ENCODE peak calls at places on chromosomes 11 and 22, in six cellular contexts. P is HepG2, Z is HCT116, X is H1, H is K562, L is GM12878. B is an unnamed sample.

GRCh38 chr11:115459563-115459962 is 44.7 kb downstream of the CADM1 start:
- DNase-seq in P (no peak), Z (no peak), X (no peak), H (no peak), L (no peak), B (no peak)

GRCh38 chr11:76510060-76511047 is 65.5 kb downstream of the EMSY start:
- DNase-seq in P (no peak), Z (no peak), X (no peak), H (no peak), L (no peak), B (peak; percentile 82)

GRCh38 chr11:18633256-18634139 is 644 bp downstream of the SPTY2D1 start:
- DNase-seq in P (no peak), Z (no peak), X (no peak), H (no peak), L (peak; percentile 75), B (peak; percentile 50)

GRCh38 chr11:79507726-79508125 is 66.9 kb upstream of the TENM4 start:
- DNase-seq in P (no peak), Z (no peak), X (no peak), H (no peak), L (no peak), B (no peak)

GRCh38 chr22:22928666-22929380 is 41.2 kb downstream of the IGLL5 start:
- DNase-seq in P (no peak), Z (no peak), X (no peak), H (no peak), L (peak; percentile 99), B (no peak)

GRCh38 chr22:32584650-32585049 is 110.0 kb downstream of the FBXO7 start:
- DNase-seq in P (no peak), Z (no peak), X (no peak), H (no peak), L (no peak), B (no peak)

GRCh38 chr22:25775501-25775900 is 33.5 kb downstream of the MYO18B start:
- DNase-seq in P (no peak), Z (no peak), X (peak; percentile 82), H (no peak), L (no peak), B (no peak)

GRCh38 chr11:132779487-132779886 is 752.8 kb downstream of the OPCML start:
- DNase-seq in P (no peak), Z (no peak), X (no peak), H (no peak), L (no peak), B (no peak)

GRCh38 chr22:36331912-36332622 is 55.7 kb downstream of the MYH9 start:
- DNase-seq in P (no peak), Z (no peak), X (no peak), H (no peak), L (peak; percentile 40), B (no peak)

GRCh38 chr11:34358258-34358665 is 452 bp upstream of the ABTB2 start:
- DNase-seq in P (peak; percentile 75), Z (peak; percentile 65), X (no peak), H (peak; percentile 74), L (no peak), B (peak; percentile 44)

GRCh38 chr22:49734882-49735281 is 92.8 kb downstream of the BRD1 start:
- DNase-seq in P (no peak), Z (no peak), X (no peak), H (no peak), L (no peak), B (no peak)

GRCh38 chr11:61959026-61959608 is 8.3 kb downstream of the FTH1 start:
- DNase-seq in P (no peak), Z (no peak), X (no peak), H (no peak), L (no peak), B (no peak)

GRCh38 chr11:35030716-35031213 is 108.2 kb upstream of the CD44 start:
- DNase-seq in P (no peak), Z (peak; percentile 87), X (no peak), H (peak; percentile 54), L (no peak), B (no peak)

GRCh38 chr22:38347944-38348750 is 30.9 kb upstream of the CSNK1E start:
- DNase-seq in P (no peak), Z (no peak), X (peak; percentile 52), H (no peak), L (no peak), B (no peak)

GRCh38 chr11:91243630-91244029 is 981.0 kb upstream of the FAT3 start:
- DNase-seq in P (no peak), Z (no peak), X (no peak), H (no peak), L (no peak), B (no peak)

GRCh38 chr11:126140932-126141291 is 70.5 kb downstream of the RPUSD4 start:
- DNase-seq in P (no peak), Z (no peak), X (no peak), H (no peak), L (no peak), B (peak; percentile 93)

GRCh38 chr11:1281974-1282365 is 27.5 kb downstream of the TOLLIP start:
- DNase-seq in P (no peak), Z (no peak), X (no peak), H (no peak), L (no peak), B (peak; percentile 86)

GRCh38 chr11:107691003-107691402 is 20.9 kb downstream of the SLN start:
- DNase-seq in P (no peak), Z (no peak), X (no peak), H (no peak), L (no peak), B (no peak)

GRCh38 chr22:39530692-39531331 is 1.7 kb downstream of the RPS19BP1 start:
- DNase-seq in P (peak; percentile 57), Z (no peak), X (no peak), H (peak; percentile 51), L (no peak), B (no peak)

GRCh38 chr22:30301995-30302809 is 12.9 kb upstream of the CASTOR1 start:
- DNase-seq in P (no peak), Z (no peak), X (no peak), H (no peak), L (no peak), B (no peak)

GRCh38 chr11:120125005-120125404 is 12.9 kb downstream of the TRIM29 start:
- DNase-seq in P (peak; percentile 37), Z (peak; percentile 38), X (no peak), H (peak; percentile 35), L (no peak), B (no peak)

GRCh38 chr11:66346476-66347424 is 679 bp downstream of the B4GAT1 start:
- DNase-seq in P (no peak), Z (no peak), X (peak; percentile 68), H (no peak), L (no peak), B (no peak)

GRCh38 chr22:20298803-20299735 is 20.8 kb downstream of the DGCR6L start:
- DNase-seq in P (peak; percentile 20), Z (peak; percentile 71), X (peak; percentile 98), H (peak; percentile 100), L (no peak), B (peak; percentile 51)

GRCh38 chr11:18669211-18669593 is 29.4 kb upstream of the TMEM86A start:
- DNase-seq in P (no peak), Z (peak; percentile 46), X (no peak), H (no peak), L (no peak), B (no peak)

GRCh38 chr22:19524170-19525115 is at the start of gene CLDN5:
- DNase-seq in P (no peak), Z (no peak), X (peak; percentile 89), H (peak; percentile 69), L (no peak), B (no peak)

GRCh38 chr11:47524200-47524874 is 28.6 kb downstream of the CELF1 start:
- DNase-seq in P (no peak), Z (no peak), X (no peak), H (no peak), L (no peak), B (no peak)

GRCh38 chr11:108947654-108948570 is 283.0 kb downstream of the DDX10 start:
- DNase-seq in P (no peak), Z (no peak), X (no peak), H (no peak), L (no peak), B (no peak)

GRCh38 chr11:67638535-67639437 is 777 bp downstream of the TBX10 start:
- DNase-seq in P (no peak), Z (no peak), X (no peak), H (no peak), L (no peak), B (no peak)

GRCh38 chr11:12962306-12962705 is 46.8 kb upstream of the RASSF10 start:
- DNase-seq in P (no peak), Z (no peak), X (no peak), H (no peak), L (no peak), B (no peak)

GRCh38 chr11:76782526-76783293 is 446 bp upstream of the TSKU start:
- DNase-seq in P (peak; percentile 82), Z (peak; percentile 79), X (no peak), H (peak; percentile 93), L (no peak), B (peak; percentile 58)

GRCh38 chr11:6402561-6402981 is 12.3 kb downstream of the SMPD1 start:
- DNase-seq in P (no peak), Z (no peak), X (no peak), H (no peak), L (peak; percentile 76), B (no peak)

GRCh38 chr11:11243790-11244469 is 109.1 kb downstream of the CSNK2A3 start:
- DNase-seq in P (no peak), Z (no peak), X (peak; percentile 67), H (peak; percentile 83), L (no peak), B (no peak)
- H3K9ac ChIP-seq in P (no peak overlapping the region), Z (no peak overlapping the region), X (peak overlapping the region; percentile 20), H (no peak overlapping the region), L (no peak overlapping the region), B (no peak overlapping the region)

GRCh38 chr11:111946499-111946898 is 9.4 kb downstream of the DIXDC1 start:
- DNase-seq in P (no peak), Z (no peak), X (no peak), H (no peak), L (no peak), B (no peak)
- TF ChIP-seq POLR2AphosphoS5 in P (no peak), Z (no peak), X (no peak), H (no peak), L (no peak), B (no peak)

GRCh38 chr22:44331881-44332714 is 19.3 kb upstream of the SHISAL1 start:
- DNase-seq in P (no peak), Z (no peak), X (no peak), H (no peak), L (no peak), B (no peak)

GRCh38 chr22:44329179-44329796 is 16.5 kb upstream of the SHISAL1 start:
- DNase-seq in P (no peak), Z (no peak), X (no peak), H (no peak), L (peak; percentile 32), B (no peak)

GRCh38 chr22:44332946-44333345 is 20.2 kb upstream of the SHISAL1 start:
- DNase-seq in P (no peak), Z (no peak), X (no peak), H (no peak), L (no peak), B (no peak)

GRCh38 chr22:44330188-44330726 is 17.5 kb upstream of the SHISAL1 start:
- DNase-seq in P (no peak), Z (no peak), X (no peak), H (no peak), L (no peak), B (no peak)

GRCh38 chr22:44330727-44331660 is 18.2 kb upstream of the SHISAL1 start:
- DNase-seq in P (no peak), Z (no peak), X (peak; percentile 77), H (no peak), L (no peak), B (no peak)
- TF ChIP-seq EZH2 in P (no peak), Z (no peak), X (no peak), H (no peak), L (no peak), B (no peak)

GRCh38 chr11:2369320-2369719 is 7.8 kb upstream of the CD81 start:
- DNase-seq in P (no peak), Z (no peak), X (no peak), H (no peak), L (no peak), B (no peak)
- H3K9ac ChIP-seq in P (no peak overlapping the region), Z (no peak overlapping the region), X (no peak overlapping the region), H (no peak overlapping the region), L (no peak overlapping the region), B (no peak overlapping the region)

B was measured in SK-N-MC.